ENCODE peak calls at places on chromosome 9, in seven cellular contexts. M, L, A, Z, D, P and C are unnamed samples.

GRCh38 chr9:113176748-113177147 is 25.9 kb downstream of the SLC31A2 start:
- DNase-seq in M (no peak), L (no peak), A (no peak), Z (no peak), D (no peak), P (no peak), C (no peak)

GRCh38 chr9:6461619-6462018 is 48.6 kb downstream of the UHRF2 start:
- DNase-seq in M (no peak), L (no peak), A (no peak), Z (no peak), D (no peak), P (no peak), C (no peak)

GRCh38 chr9:109335929-109336328 is 15.1 kb upstream of the EPB41L4B start:
- DNase-seq in M (no peak), L (no peak), A (no peak), Z (no peak), D (no peak), P (no peak), C (no peak)

GRCh38 chr9:136629879-136630661 is 32.6 kb upstream of the EGFL7 start:
- DNase-seq in M (no peak), L (peak; percentile 86), A (peak; percentile 66), Z (no peak), D (peak; percentile 63), P (no peak), C (peak; percentile 63)

GRCh38 chr9:546797-547223 is 294.7 kb upstream of the DMRT1 start:
- DNase-seq in M (no peak), L (peak; percentile 4), A (no peak), Z (no peak), D (peak; percentile 4), P (peak; percentile 31), C (no peak)

GRCh38 chr9:16341176-16341575 is 529.3 kb downstream of the BNC2 start:
- DNase-seq in M (no peak), L (no peak), A (no peak), Z (no peak), D (peak; percentile 73), P (no peak), C (peak; percentile 55)

GRCh38 chr9:93193373-93193725 is 9.4 kb downstream of the WNK2 start:
- DNase-seq in M (no peak), L (no peak), A (no peak), Z (no peak), D (no peak), P (no peak), C (no peak)

GRCh38 chr9:21974542-21975409 is 19.4 kb downstream of the CDKN2A start:
- DNase-seq in M (no peak), L (peak; percentile 51), A (no peak), Z (peak; percentile 80), D (peak; percentile 88), P (no peak), C (peak; percentile 79)

GRCh38 chr9:82022121-82022520 is 33.5 kb downstream of the SPATA31D1 start:
- DNase-seq in M (no peak), L (no peak), A (no peak), Z (no peak), D (peak; percentile 63), P (no peak), C (no peak)

GRCh38 chr9:125255781-125256391 is 5.7 kb upstream of the GAPVD1 start:
- DNase-seq in M (no peak), L (peak; percentile 42), A (no peak), Z (no peak), D (no peak), P (no peak), C (no peak)

GRCh38 chr9:123998278-123998925 is 13.2 kb upstream of the LHX2 start:
- DNase-seq in M (no peak), L (no peak), A (no peak), Z (no peak), D (no peak), P (no peak), C (no peak)

GRCh38 chr9:88072831-88073365 is 65.4 kb downstream of the SPATA31C2 start:
- DNase-seq in M (no peak), L (no peak), A (no peak), Z (no peak), D (peak; percentile 21), P (no peak), C (no peak)

GRCh38 chr9:134770972-134771971 is 109.3 kb upstream of the FCN2 start:
- DNase-seq in M (no peak), L (peak; percentile 22), A (no peak), Z (no peak), D (no peak), P (peak; percentile 48), C (no peak)

GRCh38 chr9:87834357-87834756 is 48.3 kb upstream of the SPATA31E1 start:
- DNase-seq in M (no peak), L (peak; percentile 35), A (no peak), Z (no peak), D (no peak), P (no peak), C (no peak)

GRCh38 chr9:112145886-112146285 is 29.2 kb downstream of the SUSD1 start:
- DNase-seq in M (no peak), L (no peak), A (no peak), Z (peak; percentile 38), D (no peak), P (no peak), C (no peak)

GRCh38 chr9:98970532-98971041 is 26.9 kb downstream of the COL15A1 start:
- DNase-seq in M (no peak), L (no peak), A (no peak), Z (no peak), D (no peak), P (no peak), C (no peak)

GRCh38 chr9:108854641-108855528 is 901 bp downstream of the ACTL7B start:
- DNase-seq in M (no peak), L (no peak), A (no peak), Z (no peak), D (no peak), P (no peak), C (no peak)

GRCh38 chr9:131432597-131433301 is 38.9 kb downstream of the PRRC2B start:
- DNase-seq in M (no peak), L (no peak), A (peak; percentile 57), Z (peak; percentile 82), D (peak; percentile 97), P (no peak), C (peak; percentile 85)

GRCh38 chr9:132182609-132183073 is 20.8 kb downstream of the NTNG2 start:
- DNase-seq in M (no peak), L (peak; percentile 37), A (no peak), Z (no peak), D (no peak), P (no peak), C (no peak)

GRCh38 chr9:114682846-114683245 is 854 bp upstream of the TEX48 start:
- DNase-seq in M (no peak), L (no peak), A (no peak), Z (peak; percentile 7), D (peak; percentile 42), P (no peak), C (no peak)

GRCh38 chr9:130366888-130367550 is 77.7 kb upstream of the ASS1 start:
- DNase-seq in M (no peak), L (no peak), A (no peak), Z (no peak), D (no peak), P (no peak), C (no peak)

GRCh38 chr9:33923079-33923478 is 106.1 kb downstream of the UBE2R2 start:
- DNase-seq in M (no peak), L (no peak), A (no peak), Z (no peak), D (no peak), P (no peak), C (no peak)

GRCh38 chr9:80492221-80492620 is 920.5 kb downstream of the TLE4 start:
- DNase-seq in M (no peak), L (no peak), A (no peak), Z (peak; percentile 32), D (peak; percentile 29), P (peak; percentile 29), C (no peak)